ENCODE peak calls at places on chromosomes 5 and 9, in five cellular contexts. R, N, A, T and E are unnamed samples.

GRCh38 chr9:4769321-4770080 is 23.2 kb upstream of the RCL1 start:
- DNase-seq in R (no peak), N (peak), A (no peak), T (no peak), E (no peak)

GRCh38 chr5:91384671-91385430 is 1.7 kb upstream of the ARRDC3 start:
- DNase-seq in R (peak), N (peak), A (no peak), T (no peak), E (peak)

GRCh38 chr9:37761511-37761910 is 7.9 kb downstream of the TRMT10B start:
- DNase-seq in R (peak), N (peak), A (no peak), T (no peak), E (peak)

GRCh38 chr5:95048633-95049032 is 236.3 kb downstream of the MCTP1 start:
- DNase-seq in R (no peak), N (no peak), A (no peak), T (no peak), E (no peak)

GRCh38 chr9:104961238-104961637 is 33.3 kb upstream of the ABCA1 start:
- DNase-seq in R (peak), N (peak), A (peak), T (peak), E (peak)

GRCh38 chr9:89535461-89535860 is 37.5 kb upstream of the SEMA4D start:
- DNase-seq in R (no peak), N (no peak), A (no peak), T (no peak), E (no peak)

GRCh38 chr9:131275332-131276106 is 791 bp downstream of the FAM78A start:
- DNase-seq in R (no peak), N (no peak), A (peak), T (no peak), E (peak)

GRCh38 chr9:121499427-121500164 is at the start of gene GGTA1:
- DNase-seq in R (peak), N (peak), A (peak), T (no peak), E (peak)

GRCh38 chr5:39420482-39421145 is 4.2 kb downstream of the DAB2 start:
- DNase-seq in R (peak), N (peak), A (no peak), T (no peak), E (peak)

GRCh38 chr5:55402199-55402598 is 94.4 kb downstream of the MTREX start:
- DNase-seq in R (no peak), N (no peak), A (no peak), T (no peak), E (no peak)

GRCh38 chr9:110027624-110028023 is 180.3 kb downstream of the C9orf152 start:
- DNase-seq in R (peak), N (peak), A (no peak), T (no peak), E (peak)

GRCh38 chr9:87750726-87751125 is 24.8 kb downstream of the CTSL start:
- DNase-seq in R (no peak), N (no peak), A (no peak), T (no peak), E (no peak)

GRCh38 chr9:73090214-73090613 is 61.5 kb upstream of the ANXA1 start:
- DNase-seq in R (no peak), N (no peak), A (no peak), T (no peak), E (no peak)

GRCh38 chr5:161847447-161847846 is 473 bp upstream of the GABRA1 start:
- DNase-seq in R (no peak), N (no peak), A (peak), T (no peak), E (no peak)

GRCh38 chr5:135890867-135891266 is 4.8 kb downstream of the IL9 start:
- DNase-seq in R (no peak), N (no peak), A (no peak), T (no peak), E (no peak)

GRCh38 chr9:90466481-90466880 is 176.1 kb downstream of the DIRAS2 start:
- DNase-seq in R (no peak), N (no peak), A (no peak), T (no peak), E (no peak)

GRCh38 chr9:114271556-114272510 is 51.1 kb upstream of the ORM1 start:
- DNase-seq in R (peak), N (peak), A (peak), T (no peak), E (no peak)

GRCh38 chr5:13346401-13346800 is 598.1 kb downstream of the DNAH5 start:
- DNase-seq in R (no peak), N (no peak), A (no peak), T (no peak), E (no peak)

GRCh38 chr9:100437860-100438805 is 11.2 kb downstream of the MSANTD3 start:
- DNase-seq in R (peak), N (peak), A (peak), T (no peak), E (peak)

GRCh38 chr9:76643399-76644117 is 120.7 kb upstream of the PCA3 start:
- DNase-seq in R (no peak), N (no peak), A (no peak), T (no peak), E (no peak)

GRCh38 chr5:34685485-34686197 is 29.5 kb downstream of the RAI14 start:
- DNase-seq in R (peak), N (peak), A (no peak), T (no peak), E (peak)

GRCh38 chr5:173383711-173384110 is 55.5 kb upstream of the STC2 start:
- DNase-seq in R (no peak), N (peak), A (no peak), T (no peak), E (no peak)

GRCh38 chr9:128011071-128011817 is 30.5 kb upstream of the EEIG1 start:
- DNase-seq in R (no peak), N (no peak), A (no peak), T (no peak), E (no peak)

GRCh38 chr9:84271004-84271886 is 69.3 kb downstream of the SLC28A3 start:
- DNase-seq in R (peak), N (peak), A (peak), T (no peak), E (peak)

GRCh38 chr9:83583151-83584014 is 39.6 kb upstream of the IDNK start:
- DNase-seq in R (peak), N (peak), A (peak), T (peak), E (peak)

GRCh38 chr5:66882592-66883227 is 286.5 kb downstream of the MAST4 start:
- DNase-seq in R (peak), N (peak), A (no peak), T (no peak), E (peak)

GRCh38 chr5:93417500-93417899 is 163.5 kb downstream of the NR2F1-AS1 start:
- DNase-seq in R (no peak), N (no peak), A (no peak), T (no peak), E (no peak)

GRCh38 chr5:150452914-150453313 is 3.4 kb upstream of the RPS14 start:
- DNase-seq in R (no peak), N (no peak), A (no peak), T (no peak), E (no peak)

DNA sequence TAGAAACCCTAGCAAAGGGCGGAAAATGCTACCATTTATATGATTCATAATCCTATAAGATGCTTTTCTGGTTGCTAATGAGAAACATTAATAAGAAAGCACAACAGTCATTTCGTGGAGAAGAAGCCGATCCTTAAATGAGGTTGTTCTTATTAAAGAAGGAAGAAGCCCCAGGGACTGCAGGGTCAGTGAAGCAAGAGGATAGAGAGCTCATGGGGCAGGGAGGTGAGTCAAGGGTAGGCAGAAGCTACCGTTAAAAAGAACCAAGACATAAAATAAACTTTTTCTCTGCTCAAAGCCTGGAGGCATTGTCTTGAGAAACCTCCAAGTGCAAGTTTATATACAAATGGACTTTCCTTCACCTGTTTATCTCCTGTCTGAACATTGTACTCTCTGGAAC is 22.0 kb downstream of the HTR4 start:
- DNase-seq in R (no peak), N (no peak), A (no peak), T (no peak), E (no peak)
- H2AK5ac ChIP-seq in R (no peak), N (no peak), A (no peak), T (no peak), E (no peak)

GRCh38 chr9:133306242-133307194 is 29.5 kb downstream of the SURF6 start:
- DNase-seq in R (no peak), N (no peak), A (no peak), T (no peak), E (no peak)
- H2AK5ac ChIP-seq in R (no peak), N (no peak), A (no peak), T (no peak), E (no peak)

GRCh38 chr5:1226839-1227238 is 1.7 kb downstream of the SLC6A18 start:
- DNase-seq in R (no peak), N (no peak), A (no peak), T (no peak), E (no peak)

GRCh38 chr5:1224631-1225030 is 550 bp upstream of the SLC6A18 start:
- DNase-seq in R (no peak), N (no peak), A (no peak), T (no peak), E (no peak)

GRCh38 chr5:1226231-1226630 is 1.1 kb downstream of the SLC6A18 start:
- DNase-seq in R (no peak), N (no peak), A (no peak), T (no peak), E (no peak)

GRCh38 chr5:1223278-1223670 is 1.9 kb upstream of the SLC6A18 start:
- DNase-seq in R (no peak), N (no peak), A (no peak), T (no peak), E (no peak)

GRCh38 chr5:1225081-1225480 is at the start of gene SLC6A18:
- DNase-seq in R (no peak), N (no peak), A (no peak), T (no peak), E (no peak)
- H2AK5ac ChIP-seq in R (no peak), N (no peak), A (no peak), T (no peak), E (no peak)

GRCh38 chr9:123617286-123617685 is 261.3 kb downstream of the CRB2 start:
- DNase-seq in R (no peak), N (no peak), A (no peak), T (no peak), E (no peak)
- H2AK5ac ChIP-seq in R (no peak), N (no peak), A (no peak), T (peak), E (no peak)

GRCh38 chr5:180599981-180600553 is 8.8 kb upstream of the SCGB3A1 start:
- DNase-seq in R (no peak), N (no peak), A (peak), T (no peak), E (no peak)

GRCh38 chr5:180598316-180598701 is 7.0 kb upstream of the SCGB3A1 start:
- DNase-seq in R (no peak), N (no peak), A (peak), T (no peak), E (no peak)

GRCh38 chr5:180600554-180601041 is 9.3 kb upstream of the SCGB3A1 start:
- DNase-seq in R (no peak), N (no peak), A (peak), T (no peak), E (no peak)

GRCh38 chr5:180599590-180599914 is 8.3 kb upstream of the SCGB3A1 start:
- DNase-seq in R (no peak), N (no peak), A (no peak), T (no peak), E (no peak)

GRCh38 chr5:180598797-180599589 is 7.7 kb upstream of the SCGB3A1 start:
- DNase-seq in R (no peak), N (no peak), A (no peak), T (no peak), E (no peak)
- H2AK5ac ChIP-seq in R (no peak), N (no peak), A (no peak), T (no peak), E (no peak)

GRCh38 chr9:129696803-129697110 is 31.3 kb downstream of the PRRX2 start:
- DNase-seq in R (no peak), N (no peak), A (no peak), T (no peak), E (no peak)
- H2AK5ac ChIP-seq in R (no peak), N (peak), A (no peak), T (no peak), E (peak)

DNA sequence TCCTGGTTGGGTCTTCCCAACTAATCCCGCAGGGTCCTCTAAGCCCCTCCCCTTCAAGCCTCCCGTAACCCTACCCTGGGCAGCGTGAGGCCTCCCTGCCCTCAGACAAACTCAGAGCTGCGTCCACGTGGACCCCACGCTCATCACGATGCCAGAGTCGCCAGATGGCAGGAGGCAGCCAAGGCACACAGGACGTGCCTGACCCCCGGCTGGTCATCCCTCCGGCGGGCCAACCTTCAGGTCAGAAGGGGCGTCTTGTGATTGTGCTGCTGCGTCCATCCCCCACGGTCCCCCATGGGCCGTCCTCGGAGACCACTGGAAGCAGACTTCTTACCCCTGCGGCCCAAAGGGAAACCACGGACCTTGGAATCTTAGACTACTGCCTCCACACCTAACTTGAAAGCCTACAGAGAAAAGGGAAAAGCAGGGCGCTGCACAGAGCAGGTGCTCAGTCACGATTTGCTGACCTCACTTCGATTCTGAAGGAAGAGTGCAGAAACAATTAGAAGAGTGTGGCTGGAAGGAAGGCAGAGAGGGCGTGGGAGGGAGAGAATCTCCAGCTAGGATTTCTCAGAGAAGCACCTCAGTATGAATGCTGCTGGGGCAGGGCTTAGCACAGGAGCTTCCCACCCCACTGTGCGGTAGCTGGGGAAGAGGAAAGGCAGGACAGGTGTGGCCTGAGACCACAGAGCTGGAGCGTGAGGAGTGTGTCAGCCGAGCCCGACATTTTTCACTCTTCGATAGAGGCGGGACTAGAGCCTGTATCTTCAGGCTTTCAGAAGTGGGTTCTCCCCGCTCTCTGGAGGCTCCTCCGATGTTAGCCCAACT is 174.8 kb downstream of the ERCC6L2 start:
- DNase-seq in R (no peak), N (no peak), A (no peak), T (no peak), E (no peak)
- H2AK5ac ChIP-seq in R (no peak), N (no peak), A (no peak), T (no peak), E (no peak)